ENCODE peak calls at places on chromosomes 11 and 22, in five cellular contexts. One of them, this sample, is unnamed.

GRCh38 chr22:37165940-37166674 is 16.4 kb upstream of the IL2RB start:
- DNase-seq in cardiac fibroblast: no peak
- DNase-seq in tibial artery: no peak
- DNase-seq in HFF-Myc: no peak
- DNase-seq in right lobe of liver: no peak
- DNase-seq in this sample: peak; percentile 55

GRCh38 chr11:79116600-79116999 is 324.2 kb downstream of the TENM4 start:
- DNase-seq in tibial artery: no peak
- DNase-seq in HFF-Myc: no peak
- DNase-seq in cardiac fibroblast: no peak
- DNase-seq in right lobe of liver: no peak
- DNase-seq in this sample: no peak

GRCh38 chr22:47782461-47783075 is 1020.1 kb downstream of the TBC1D22A start:
- DNase-seq in right lobe of liver: no peak
- DNase-seq in tibial artery: no peak
- DNase-seq in HFF-Myc: no peak
- DNase-seq in cardiac fibroblast: no peak
- DNase-seq in this sample: no peak

GRCh38 chr11:120174866-120175265 is 36.0 kb upstream of the OAF start:
- DNase-seq in cardiac fibroblast: no peak
- DNase-seq in HFF-Myc: no peak
- DNase-seq in right lobe of liver: no peak
- DNase-seq in tibial artery: no peak
- DNase-seq in this sample: no peak

GRCh38 chr11:72624496-72625201 is 49.6 kb downstream of the PDE2A start:
- DNase-seq in HFF-Myc: no peak
- DNase-seq in cardiac fibroblast: no peak
- DNase-seq in tibial artery: peak; percentile 80
- DNase-seq in right lobe of liver: no peak
- DNase-seq in this sample: no peak

GRCh38 chr11:726278-726915 is 20.4 kb downstream of the EPS8L2 start:
- DNase-seq in tibial artery: no peak
- DNase-seq in right lobe of liver: peak; percentile 63
- DNase-seq in HFF-Myc: no peak
- DNase-seq in cardiac fibroblast: no peak
- DNase-seq in this sample: peak; percentile 82

GRCh38 chr11:1442807-1443366 is 43.7 kb downstream of the MOB2 start:
- DNase-seq in cardiac fibroblast: no peak
- DNase-seq in tibial artery: no peak
- DNase-seq in HFF-Myc: no peak
- DNase-seq in right lobe of liver: no peak
- DNase-seq in this sample: no peak

GRCh38 chr11:280762-281485 is 2.7 kb downstream of the NLRP6 start:
- DNase-seq in right lobe of liver: peak; percentile 51
- DNase-seq in HFF-Myc: no peak
- DNase-seq in tibial artery: no peak
- DNase-seq in cardiac fibroblast: no peak
- DNase-seq in this sample: peak; percentile 67

GRCh38 chr11:35548925-35549561 is 23.6 kb upstream of the PAMR1 start:
- DNase-seq in cardiac fibroblast: peak; percentile 35
- DNase-seq in HFF-Myc: no peak
- DNase-seq in right lobe of liver: no peak
- DNase-seq in tibial artery: no peak
- DNase-seq in this sample: no peak

GRCh38 chr11:101202614-101203013 is 73.0 kb upstream of the PGR start:
- DNase-seq in right lobe of liver: no peak
- DNase-seq in tibial artery: no peak
- DNase-seq in cardiac fibroblast: no peak
- DNase-seq in HFF-Myc: no peak
- DNase-seq in this sample: no peak

GRCh38 chr11:94735907-94736306 is 32.2 kb upstream of the AMOTL1 start:
- DNase-seq in cardiac fibroblast: no peak
- DNase-seq in HFF-Myc: no peak
- DNase-seq in right lobe of liver: no peak
- DNase-seq in tibial artery: no peak
- DNase-seq in this sample: no peak

GRCh38 chr11:22449441-22449840 is 111.3 kb downstream of the SLC17A6 start:
- DNase-seq in cardiac fibroblast: no peak
- DNase-seq in tibial artery: no peak
- DNase-seq in right lobe of liver: no peak
- DNase-seq in HFF-Myc: no peak
- DNase-seq in this sample: no peak

GRCh38 chr11:3849297-3849874 is 6.1 kb upstream of the STIM1 start:
- DNase-seq in right lobe of liver: no peak
- DNase-seq in tibial artery: no peak
- DNase-seq in cardiac fibroblast: peak; percentile 65
- DNase-seq in HFF-Myc: no peak
- DNase-seq in this sample: no peak

GRCh38 chr11:131504199-131504949 is 134.0 kb downstream of the NTM start:
- DNase-seq in HFF-Myc: no peak
- DNase-seq in tibial artery: no peak
- DNase-seq in cardiac fibroblast: peak; percentile 23
- DNase-seq in right lobe of liver: no peak
- DNase-seq in this sample: no peak

GRCh38 chr22:46052801-46053562 is 76.0 kb upstream of the WNT7B start:
- DNase-seq in HFF-Myc: no peak
- DNase-seq in tibial artery: peak; percentile 55
- DNase-seq in right lobe of liver: peak; percentile 66
- DNase-seq in cardiac fibroblast: peak; percentile 58
- DNase-seq in this sample: peak; percentile 81

GRCh38 chr11:116603783-116604323 is 168.9 kb downstream of the BUD13 start:
- DNase-seq in right lobe of liver: peak; percentile 37
- DNase-seq in HFF-Myc: no peak
- DNase-seq in cardiac fibroblast: no peak
- DNase-seq in tibial artery: no peak
- DNase-seq in this sample: no peak

GRCh38 chr22:26986884-26987283 is 329.5 kb downstream of the MIAT start:
- DNase-seq in cardiac fibroblast: no peak
- DNase-seq in HFF-Myc: no peak
- DNase-seq in right lobe of liver: no peak
- DNase-seq in tibial artery: no peak
- DNase-seq in this sample: no peak

GRCh38 chr11:115065314-115065713 is 387.0 kb downstream of the NXPE2 start:
- DNase-seq in tibial artery: no peak
- DNase-seq in cardiac fibroblast: no peak
- DNase-seq in right lobe of liver: no peak
- DNase-seq in HFF-Myc: no peak
- DNase-seq in this sample: no peak

GRCh38 chr11:115066111-115066660 is 387.9 kb downstream of the NXPE2 start:
- DNase-seq in tibial artery: no peak
- DNase-seq in cardiac fibroblast: no peak
- DNase-seq in right lobe of liver: no peak
- DNase-seq in HFF-Myc: no peak
- DNase-seq in this sample: no peak

GRCh38 chr11:115056514-115056913 is 378.2 kb downstream of the NXPE2 start:
- DNase-seq in tibial artery: no peak
- DNase-seq in right lobe of liver: no peak
- DNase-seq in cardiac fibroblast: no peak
- DNase-seq in HFF-Myc: no peak
- DNase-seq in this sample: no peak

GRCh38 chr11:115054541-115055538 is 376.5 kb downstream of the NXPE2 start:
- DNase-seq in right lobe of liver: no peak
- DNase-seq in cardiac fibroblast: no peak
- DNase-seq in HFF-Myc: no peak
- DNase-seq in tibial artery: no peak
- DNase-seq in this sample: no peak

DNA sequence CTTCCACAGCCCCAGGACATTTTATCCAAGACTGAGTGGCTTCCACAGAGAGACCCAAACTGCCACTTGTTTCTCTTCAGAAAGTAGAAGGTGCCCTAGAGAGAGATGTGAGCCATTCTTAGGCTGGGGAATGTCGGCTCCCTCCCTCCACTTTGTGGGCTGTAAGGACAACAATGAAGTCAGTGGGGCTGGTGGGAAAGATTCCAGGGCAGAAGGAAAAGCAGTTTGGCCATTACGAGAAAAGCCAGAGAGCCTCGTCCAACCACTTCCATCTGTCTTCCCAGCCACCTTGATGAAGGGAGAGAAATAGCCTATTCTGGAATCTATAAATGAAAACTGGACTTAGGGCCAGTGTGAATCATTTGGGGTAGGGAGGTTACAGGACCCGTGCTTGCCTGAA is 382.5 kb downstream of the NXPE2 start:
- DNase-seq in right lobe of liver: no peak
- DNase-seq in HFF-Myc: no peak
- DNase-seq in tibial artery: no peak
- DNase-seq in cardiac fibroblast: no peak
- DNase-seq in this sample: no peak
- H3K4me3 ChIP-seq in right lobe of liver: no peak overlapping the region
- H3K4me3 ChIP-seq in HFF-Myc: no peak overlapping the region
- H3K4me3 ChIP-seq in tibial artery: no peak overlapping the region
- H3K4me3 ChIP-seq in cardiac fibroblast: no peak overlapping the region
- H3K4me3 ChIP-seq in this sample: no peak overlapping the region

GRCh38 chr11:38756537-38756936 is 2158.5 kb upstream of the RAG2 start:
- DNase-seq in HFF-Myc: no peak
- DNase-seq in right lobe of liver: no peak
- DNase-seq in tibial artery: no peak
- DNase-seq in cardiac fibroblast: no peak
- DNase-seq in this sample: no peak
- TF ChIP-seq CTCF in HFF-Myc: no peak
- TF ChIP-seq CTCF in right lobe of liver: no peak
- TF ChIP-seq CTCF in tibial artery: no peak
- TF ChIP-seq CTCF in cardiac fibroblast: no peak
- TF ChIP-seq CTCF in this sample: no peak

DNA sequence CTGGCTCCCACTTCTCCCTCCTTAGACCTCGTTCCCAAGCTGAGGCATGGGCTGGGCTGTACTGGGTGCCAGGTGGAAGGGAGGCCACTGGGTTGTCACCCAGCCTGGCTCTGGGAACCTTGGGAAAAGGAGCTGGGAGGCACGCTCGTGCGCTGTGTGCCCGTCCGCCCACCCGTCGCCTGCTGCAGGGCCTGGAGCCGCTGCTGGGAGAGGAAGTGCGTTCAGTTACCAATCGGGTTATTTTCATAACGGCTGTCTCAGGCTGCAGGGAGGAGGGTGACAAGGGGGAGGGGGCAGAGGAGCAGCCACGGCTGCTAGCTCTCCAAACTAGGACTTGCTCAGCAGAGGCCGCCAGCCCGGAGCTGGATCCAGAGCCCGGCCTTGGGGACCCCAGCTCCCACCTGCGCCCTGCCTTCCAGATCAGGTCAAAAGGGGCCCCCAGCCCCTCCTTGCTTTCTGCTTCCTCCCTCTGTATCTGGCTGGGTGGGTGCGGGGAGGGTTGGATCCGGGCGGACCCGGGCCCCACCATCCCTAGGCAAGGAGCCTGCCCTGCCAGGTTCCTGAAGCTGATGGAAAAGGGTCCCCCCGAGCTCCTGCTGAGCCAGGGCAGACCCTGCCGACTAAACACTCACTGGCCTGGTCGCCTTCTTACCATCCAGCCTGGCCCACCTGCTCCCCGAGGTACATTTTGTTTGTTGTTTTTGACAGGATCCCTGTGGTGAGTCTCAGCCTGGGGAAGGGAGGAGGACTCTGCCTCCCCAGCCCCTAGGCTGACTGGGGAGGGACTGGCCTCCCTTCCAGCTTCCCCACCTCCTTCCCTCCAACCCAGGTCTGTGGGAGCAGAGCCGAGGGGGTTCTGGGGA is 14.3 kb downstream of the DGKZ start:
- DNase-seq in HFF-Myc: no peak
- DNase-seq in cardiac fibroblast: peak; percentile 65
- DNase-seq in tibial artery: peak; percentile 64
- DNase-seq in right lobe of liver: no peak
- DNase-seq in this sample: peak; percentile 88
- H3K4me3 ChIP-seq in HFF-Myc: no peak overlapping the region
- H3K4me3 ChIP-seq in cardiac fibroblast: no peak overlapping the region
- H3K4me3 ChIP-seq in tibial artery: peak overlapping the region; percentile 50
- H3K4me3 ChIP-seq in right lobe of liver: no peak overlapping the region
- H3K4me3 ChIP-seq in this sample: peak overlapping the region; percentile 36

GRCh38 chr22:43345356-43345755 is 2.2 kb upstream of the SCUBE1 start:
- DNase-seq in tibial artery: no peak
- DNase-seq in HFF-Myc: no peak
- DNase-seq in cardiac fibroblast: no peak
- DNase-seq in right lobe of liver: peak; percentile 54
- DNase-seq in this sample: no peak

GRCh38 chr22:43345761-43346261 is 2.6 kb upstream of the SCUBE1 start:
- DNase-seq in cardiac fibroblast: no peak
- DNase-seq in tibial artery: no peak
- DNase-seq in HFF-Myc: no peak
- DNase-seq in right lobe of liver: peak; percentile 82
- DNase-seq in this sample: peak; percentile 42

GRCh38 chr22:43343262-43343988 is at the start of gene SCUBE1:
- DNase-seq in HFF-Myc: no peak
- DNase-seq in cardiac fibroblast: peak; percentile 29
- DNase-seq in tibial artery: no peak
- DNase-seq in right lobe of liver: peak; percentile 70
- DNase-seq in this sample: peak; percentile 85

GRCh38 chr22:43349636-43350035 is 6.5 kb upstream of the SCUBE1 start:
- DNase-seq in HFF-Myc: no peak
- DNase-seq in tibial artery: no peak
- DNase-seq in right lobe of liver: no peak
- DNase-seq in cardiac fibroblast: no peak
- DNase-seq in this sample: no peak

DNA sequence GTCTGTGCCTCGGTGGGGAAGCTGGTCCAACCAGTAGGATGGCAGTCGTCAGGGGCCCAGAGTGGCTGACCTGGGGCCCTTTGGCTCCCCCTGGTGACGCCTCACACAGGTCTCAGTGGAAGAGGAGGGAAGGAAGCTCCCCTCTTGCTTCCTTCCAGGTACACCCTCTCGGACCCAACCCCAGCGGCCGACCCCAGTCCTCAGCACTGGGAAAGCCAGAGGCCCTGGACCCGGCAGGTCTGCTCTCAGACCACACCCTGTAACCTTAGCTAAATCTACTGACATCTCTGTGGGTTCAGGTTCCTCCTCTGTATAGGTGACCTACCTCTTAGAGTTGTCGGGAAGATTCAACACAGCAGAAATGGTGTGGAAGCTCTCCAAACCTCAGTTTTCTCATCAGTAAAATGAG is 3.4 kb upstream of the SCUBE1 start:
- DNase-seq in cardiac fibroblast: peak; percentile 30
- DNase-seq in HFF-Myc: no peak
- DNase-seq in tibial artery: peak; percentile 36
- DNase-seq in right lobe of liver: peak; percentile 61
- DNase-seq in this sample: peak; percentile 82
- TF ChIP-seq CTCF in cardiac fibroblast: peak; percentile 72
- TF ChIP-seq CTCF in HFF-Myc: peak; percentile 72
- TF ChIP-seq CTCF in tibial artery: peak; percentile 53
- TF ChIP-seq CTCF in right lobe of liver: peak; percentile 50
- TF ChIP-seq CTCF in this sample: peak; percentile 72

DNA sequence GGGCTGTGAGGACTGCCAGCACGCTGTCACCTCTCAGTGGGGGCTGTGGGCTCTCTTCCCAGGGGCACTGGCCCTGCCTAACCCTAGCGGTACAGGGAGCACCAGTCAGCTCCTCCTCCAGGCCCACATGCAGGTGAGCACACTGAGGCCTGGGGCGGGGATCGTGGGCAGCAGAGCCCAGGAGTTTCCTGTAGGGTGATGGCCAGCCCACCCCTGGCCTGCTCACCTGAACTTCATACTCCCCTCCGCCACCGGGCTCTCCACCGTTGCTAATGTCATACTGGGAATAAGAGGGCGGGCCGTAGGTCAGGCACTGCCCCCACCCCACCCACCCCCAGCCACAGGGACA is 10.0 kb upstream of the TREH start:
- DNase-seq in tibial artery: no peak
- DNase-seq in right lobe of liver: no peak
- DNase-seq in cardiac fibroblast: no peak
- DNase-seq in HFF-Myc: no peak
- DNase-seq in this sample: no peak
- H3K4me3 ChIP-seq in tibial artery: peak overlapping the region; percentile 42
- H3K4me3 ChIP-seq in right lobe of liver: peak overlapping the region; percentile 35
- H3K4me3 ChIP-seq in cardiac fibroblast: peak overlapping the region; percentile 12
- H3K4me3 ChIP-seq in HFF-Myc: no peak overlapping the region
- H3K4me3 ChIP-seq in this sample: peak overlapping the region; percentile 42

GRCh38 chr11:68121067-68121899 is at the start of gene CHKA:
- DNase-seq in right lobe of liver: peak; percentile 97
- DNase-seq in HFF-Myc: peak; percentile 38
- DNase-seq in tibial artery: peak; percentile 91
- DNase-seq in cardiac fibroblast: peak; percentile 95
- DNase-seq in this sample: peak; percentile 98
- TF ChIP-seq CTCF in right lobe of liver: no peak
- TF ChIP-seq CTCF in HFF-Myc: no peak
- TF ChIP-seq CTCF in tibial artery: no peak
- TF ChIP-seq CTCF in cardiac fibroblast: no peak
- TF ChIP-seq CTCF in this sample: no peak